ENCODE peak calls at places on chromosomes 4 and X, in nine cellular contexts. Y is LHCN-M2, Q is sigmoid colon, X is RCC 7860, K is hepatic stellate cell, H is AG20443, T is fibroblast of the aortic adventitia, G is mammary epithelial cell, U is heart left ventricle. C is an unnamed sample.

GRCh38 chr4:1195894-1196401 is 23.6 kb upstream of the SPON2 start:
- DNase-seq in Y (no peak), K (no peak), X (no peak), H (peak; percentile 4), U (peak; percentile 57), G (no peak), T (no peak), Q (peak; percentile 63), C (peak; percentile 21)

GRCh38 chr4:119521306-119521705 is 107.3 kb downstream of the PDE5A start:
- DNase-seq in X (no peak), Y (no peak), H (no peak), Q (no peak), U (no peak), K (no peak), T (no peak), G (no peak), C (no peak)

GRCh38 chr4:56755901-56756300 is 65.6 kb downstream of the SPINK2 start:
- DNase-seq in Q (no peak), U (no peak), K (no peak), H (peak; percentile 25), T (no peak), G (peak; percentile 42), Y (no peak), X (no peak), C (no peak)

GRCh38 chrX:9940397-9940796 is 26.8 kb upstream of the CLDN34 start:
- DNase-seq in Q (no peak), K (no peak), G (peak; percentile 54), H (peak; percentile 32), U (no peak), Y (peak; percentile 78), T (no peak), X (peak; percentile 75), C (no peak)

GRCh38 chr4:172952052-172952451 is 216.6 kb upstream of the GALNT7 start:
- DNase-seq in H (no peak), Y (no peak), X (no peak), U (no peak), G (no peak), T (no peak), Q (no peak), K (no peak), C (no peak)

GRCh38 chr4:165813606-165814005 is 59.4 kb upstream of the TLL1 start:
- DNase-seq in X (no peak), H (no peak), K (no peak), G (peak; percentile 30), Y (no peak), Q (no peak), T (peak; percentile 3), U (no peak), C (no peak)

GRCh38 chr4:40583850-40584439 is 45.7 kb downstream of the RBM47 start:
- DNase-seq in U (no peak), Q (no peak), H (no peak), G (no peak), X (peak; percentile 75), T (no peak), K (no peak), Y (no peak), C (no peak)

GRCh38 chr4:53040459-53040815 is 178.3 kb downstream of the RASL11B start:
- DNase-seq in Y (no peak), G (no peak), Q (no peak), K (no peak), T (peak; percentile 25), X (no peak), U (no peak), H (no peak), C (no peak)

GRCh38 chrX:119760026-119760902 is 1.9 kb downstream of the SOWAHD start:
- DNase-seq in K (no peak), T (no peak), H (no peak), X (no peak), Q (no peak), G (no peak), U (no peak), Y (no peak), C (no peak)

GRCh38 chr4:16264798-16265197 is 38.5 kb upstream of the TAPT1 start:
- DNase-seq in Q (no peak), X (peak; percentile 36), G (peak; percentile 24), Y (peak; percentile 52), H (peak; percentile 63), T (peak; percentile 77), U (no peak), K (peak; percentile 35), C (no peak)

GRCh38 chrX:19593684-19594083 is 78.4 kb upstream of the MAP3K15 start:
- DNase-seq in G (no peak), K (peak; percentile 32), Q (no peak), U (no peak), Y (peak; percentile 32), H (peak; percentile 22), X (no peak), T (peak; percentile 65), C (no peak)

GRCh38 chrX:107493141-107493540 is 43.7 kb downstream of the FRMPD3 start:
- DNase-seq in K (no peak), T (no peak), Y (no peak), U (no peak), Q (no peak), H (no peak), X (no peak), G (no peak), C (no peak)

GRCh38 chrX:8748855-8749254 is 16.9 kb upstream of the ANOS1 start:
- DNase-seq in K (peak; percentile 36), Y (peak; percentile 14), Q (no peak), X (peak; percentile 5), U (no peak), T (peak; percentile 10), H (peak; percentile 55), G (peak; percentile 19), C (no peak)

GRCh38 chr4:106541253-106541652 is 172.7 kb upstream of the GIMD1 start:
- DNase-seq in Q (no peak), U (no peak), G (peak; percentile 41), X (peak; percentile 42), T (peak; percentile 74), Y (peak; percentile 74), K (peak; percentile 35), H (peak; percentile 55), C (no peak)

GRCh38 chr4:10342866-10343265 is 114.4 kb downstream of the ZNF518B start:
- DNase-seq in X (no peak), G (no peak), Y (no peak), Q (no peak), H (no peak), U (no peak), K (no peak), T (no peak), C (no peak)

GRCh38 chrX:65821721-65822496 is 154.5 kb downstream of the MSN start:
- DNase-seq in Q (no peak), Y (no peak), K (no peak), H (no peak), X (no peak), U (peak; percentile 60), G (no peak), T (no peak), C (peak; percentile 47)

GRCh38 chrX:37796805-37797204 is 16.9 kb downstream of the CYBB start:
- DNase-seq in K (no peak), X (no peak), H (no peak), Q (no peak), T (no peak), U (no peak), Y (no peak), G (no peak), C (no peak)

GRCh38 chrX:22097295-22097694 is 65.2 kb downstream of the PHEX start:
- DNase-seq in H (peak; percentile 13), Q (no peak), U (no peak), G (peak; percentile 61), K (no peak), X (peak; percentile 74), Y (peak; percentile 72), T (peak; percentile 88), C (no peak)

GRCh38 chrX:33138677-33139249 is 72.6 kb downstream of the DMD start:
- DNase-seq in T (peak; percentile 3), H (no peak), X (no peak), U (no peak), Q (no peak), Y (peak; percentile 49), K (no peak), G (no peak), C (no peak)

GRCh38 chrX:115650916-115651315 is 89.9 kb downstream of the PLS3 start:
- DNase-seq in H (peak; percentile 33), Y (peak; percentile 49), T (peak; percentile 63), X (no peak), U (no peak), G (peak; percentile 44), Q (no peak), K (peak; percentile 18), C (peak; percentile 15)

GRCh38 chr4:140188975-140189374 is 35.0 kb upstream of the MAML3 start:
- DNase-seq in Y (peak; percentile 10), T (peak; percentile 96), U (no peak), Q (peak; percentile 65), G (peak; percentile 38), X (no peak), H (no peak), K (no peak), C (no peak)

GRCh38 chrX:108261541-108262218 is 170.1 kb downstream of the ATG4A start:
- DNase-seq in U (no peak), Q (no peak), G (peak; percentile 93), T (peak; percentile 53), K (no peak), H (no peak), Y (peak; percentile 65), X (no peak), C (no peak)

GRCh38 chr4:129783596-129783995 is 687.6 kb downstream of the C4orf33 start:
- DNase-seq in G (no peak), X (no peak), K (no peak), T (no peak), Q (no peak), U (no peak), H (no peak), Y (no peak), C (no peak)

GRCh38 chr4:6172093-6172926 is 28.0 kb downstream of the JAKMIP1 start:
- DNase-seq in Y (no peak), G (no peak), H (no peak), T (no peak), K (no peak), Q (no peak), X (no peak), U (no peak), C (no peak)

GRCh38 chr4:88755454-88755853 is 57.8 kb upstream of the NAP1L5 start:
- DNase-seq in T (no peak), X (no peak), K (no peak), Q (no peak), Y (no peak), H (no peak), U (no peak), G (no peak), C (no peak)